ENCODE peak calls at places on chromosomes 2 and 18, in ten cellular contexts. R is CD4-positive, alpha-beta memory T cell; X is foreskin fibroblast; S is fibroblast of mammary gland; P is activated gamma-delta T cell treated with Interleukin-2 at 50 U/mL for 16 hours; L is nucleus accumbens; Y is endothelial cell; J is NCI-H1105; K is GM10248; M is AG08395. N is an unnamed sample.

GRCh38 chr2:240602266-240603050 is 15.9 kb downstream of the CAPN10 start:
- DNase-seq in R (no peak), X (no peak), S (no peak), P (no peak), L (no peak), Y (no peak), J (no peak), K (no peak), M (no peak), N (peak)

GRCh38 chr2:156437876-156438410 is 1.8 kb downstream of the GPD2 start:
- DNase-seq in R (no peak), X (no peak), S (peak), P (no peak), L (no peak), Y (no peak), J (no peak), K (no peak), M (no peak), N (no peak)

GRCh38 chr2:220899492-220899891 is 672.6 kb downstream of the EPHA4 start:
- DNase-seq in R (no peak), X (no peak), S (no peak), P (no peak), L (no peak), Y (no peak), J (no peak), K (no peak), M (no peak), N (no peak)

GRCh38 chr2:112092286-112093041 is 37.4 kb downstream of the TMEM87B start:
- DNase-seq in R (no peak), X (peak), S (peak), P (no peak), L (no peak), Y (no peak), J (no peak), K (no peak), M (peak), N (no peak)

GRCh38 chr2:37376421-37377186 is 32.2 kb downstream of the QPCT start:
- DNase-seq in R (no peak), X (peak), S (peak), P (peak), L (no peak), Y (no peak), J (no peak), K (peak), M (peak), N (no peak)

GRCh38 chr2:104901037-104901851 is 47.3 kb downstream of the POU3F3 start:
- DNase-seq in R (no peak), X (no peak), S (no peak), P (no peak), L (no peak), Y (no peak), J (peak), K (no peak), M (no peak), N (no peak)

GRCh38 chr2:18777250-18777812 is 188.0 kb upstream of the NT5C1B start:
- DNase-seq in R (no peak), X (no peak), S (no peak), P (no peak), L (no peak), Y (no peak), J (no peak), K (no peak), M (no peak), N (no peak)

GRCh38 chr2:156447761-156448160 is 11.6 kb downstream of the GPD2 start:
- DNase-seq in R (no peak), X (no peak), S (no peak), P (no peak), L (no peak), Y (no peak), J (no peak), K (no peak), M (no peak), N (no peak)

GRCh38 chr2:153098073-153098472 is 379.7 kb downstream of the ARL6IP6 start:
- DNase-seq in R (no peak), X (no peak), S (no peak), P (no peak), L (no peak), Y (no peak), J (no peak), K (no peak), M (no peak), N (no peak)

GRCh38 chr2:237488295-237488694 is 1.2 kb downstream of the MLPH start:
- DNase-seq in R (no peak), X (no peak), S (peak), P (no peak), L (no peak), Y (no peak), J (no peak), K (no peak), M (no peak), N (no peak)

GRCh38 chr2:189363559-189363958 is 77.7 kb upstream of the WDR75 start:
- DNase-seq in R (no peak), X (peak), S (peak), P (no peak), L (no peak), Y (no peak), J (no peak), K (no peak), M (peak), N (no peak)

GRCh38 chr2:240624011-240624949 is 1.0 kb upstream of the GPR35 start:
- DNase-seq in R (no peak), X (no peak), S (no peak), P (peak), L (no peak), Y (no peak), J (no peak), K (no peak), M (no peak), N (peak)

GRCh38 chr2:130791617-130791939 is 36.2 kb downstream of the AMER3 start:
- DNase-seq in R (no peak), X (no peak), S (no peak), P (no peak), L (no peak), Y (no peak), J (no peak), K (no peak), M (no peak), N (no peak)

GRCh38 chr18:44601447-44601846 is 79.2 kb upstream of the SETBP1 start:
- DNase-seq in R (no peak), X (peak), S (peak), P (no peak), L (no peak), Y (no peak), J (no peak), K (no peak), M (peak), N (peak)

GRCh38 chr2:144518744-144519596 is 949 bp downstream of the ZEB2 start:
- DNase-seq in R (no peak), X (no peak), S (no peak), P (no peak), L (no peak), Y (no peak), J (no peak), K (peak), M (no peak), N (no peak)

GRCh38 chr2:215752436-215752835 is 260.9 kb downstream of the MREG start:
- DNase-seq in R (no peak), X (no peak), S (no peak), P (no peak), L (no peak), Y (no peak), J (no peak), K (no peak), M (no peak), N (no peak)

GRCh38 chr2:238370482-238371372 is 50.4 kb downstream of the TRAF3IP1 start:
- DNase-seq in R (peak), X (peak), S (peak), P (peak), L (no peak), Y (peak), J (peak), K (peak), M (peak), N (no peak)

GRCh38 chr2:46873632-46874068 is 42.0 kb downstream of the MCFD2 start:
- DNase-seq in R (no peak), X (peak), S (peak), P (no peak), L (peak), Y (no peak), J (no peak), K (no peak), M (peak), N (peak)

GRCh38 chr18:1026930-1027329 is 122.3 kb downstream of the ADCYAP1 start:
- DNase-seq in R (no peak), X (no peak), S (no peak), P (no peak), L (no peak), Y (no peak), J (no peak), K (no peak), M (no peak), N (no peak)

GRCh38 chr2:138275292-138275690 is 226.3 kb upstream of the SPOPL start:
- DNase-seq in R (no peak), X (no peak), S (no peak), P (no peak), L (no peak), Y (no peak), J (no peak), K (no peak), M (no peak), N (no peak)